ENCODE peak calls at places on chromosome 17, in four cellular contexts. M, L, K and T are unnamed samples.
A peak's percentile ranks its signal among the peaks of the same experiment; 100 is the strongest.

GRCh38 chr17:54891176-54891821 is 9.4 kb upstream of the TOM1L1 start:
- DNase-seq in M (no peak), L (peak; percentile 74), K (no peak), T (peak; percentile 62)

GRCh38 chr17:82913304-82914043 is 73.7 kb upstream of the ZNF750 start:
- DNase-seq in M (no peak), L (no peak), K (no peak), T (no peak)

GRCh38 chr17:79984045-79984840 is 51.4 kb downstream of the TBC1D16 start:
- DNase-seq in M (no peak), L (no peak), K (no peak), T (no peak)

GRCh38 chr17:58082341-58082869 is 814 bp upstream of the DYNLL2 start:
- DNase-seq in M (no peak), L (no peak), K (no peak), T (no peak)

GRCh38 chr17:17342242-17342945 is 39.2 kb downstream of the NT5M start:
- DNase-seq in M (no peak), L (no peak), K (no peak), T (no peak)

GRCh38 chr17:42282478-42283080 is 5.7 kb upstream of the STAT5A start:
- DNase-seq in M (no peak), L (no peak), K (no peak), T (no peak)

GRCh38 chr17:4509402-4509801 is 10.7 kb downstream of the SPNS2 start:
- DNase-seq in M (no peak), L (no peak), K (no peak), T (no peak)

GRCh38 chr17:12853921-12854320 is 64.6 kb downstream of the ARHGAP44 start:
- DNase-seq in M (no peak), L (no peak), K (no peak), T (no peak)

GRCh38 chr17:39717660-39718059 is 12.7 kb downstream of the MIEN1 start:
- DNase-seq in M (no peak), L (no peak), K (no peak), T (no peak)

GRCh38 chr17:63478814-63479494 is 2.1 kb downstream of the ACE start:
- DNase-seq in M (no peak), L (peak; percentile 100), K (peak; percentile 35), T (peak; percentile 74)

GRCh38 chr17:6496636-6497441 is 52.6 kb downstream of the PIMREG start:
- DNase-seq in M (no peak), L (no peak), K (no peak), T (no peak)

GRCh38 chr17:38702900-38703741 is 2.0 kb upstream of the MLLT6 start:
- DNase-seq in M (no peak), L (no peak), K (no peak), T (no peak)

GRCh38 chr17:7862692-7863437 is 5.1 kb downstream of the CYB5D1 start:
- DNase-seq in M (no peak), L (peak; percentile 47), K (no peak), T (no peak)

GRCh38 chr17:61904094-61904710 is 23.6 kb downstream of the INTS2 start:
- DNase-seq in M (no peak), L (no peak), K (no peak), T (no peak)

GRCh38 chr17:48139948-48140347 is 32.4 kb downstream of the SNX11 start:
- DNase-seq in M (no peak), L (no peak), K (no peak), T (no peak)

GRCh38 chr17:73952498-73953205 is 250.8 kb upstream of the RPL38 start:
- DNase-seq in M (no peak), L (no peak), K (no peak), T (no peak)

GRCh38 chr17:50118076-50118827 is 11.7 kb downstream of the SAMD14 start:
- DNase-seq in M (no peak), L (no peak), K (no peak), T (no peak)

GRCh38 chr17:74812109-74812864 is 36.1 kb upstream of the NAT9 start:
- DNase-seq in M (no peak), L (no peak), K (no peak), T (no peak)

GRCh38 chr17:58172369-58173071 is 5.7 kb downstream of the OR4D2 start:
- DNase-seq in M (no peak), L (peak; percentile 47), K (no peak), T (no peak)

GRCh38 chr17:65850486-65850885 is 289.0 kb upstream of the AXIN2 start:
- DNase-seq in M (no peak), L (peak; percentile 15), K (no peak), T (no peak)

GRCh38 chr17:40779181-40779909 is 3.0 kb downstream of the KRT27 start:
- DNase-seq in M (no peak), L (no peak), K (no peak), T (no peak)

GRCh38 chr17:77690271-77691161 is 268.0 kb upstream of the TNRC6C start:
- DNase-seq in M (no peak), L (no peak), K (no peak), T (no peak)

GRCh38 chr17:4583796-4584124 is 569 bp upstream of the SMTNL2 start:
- DNase-seq in M (no peak), L (no peak), K (no peak), T (no peak)

GRCh38 chr17:7897773-7898172 is 9.2 kb downstream of the CHD3 start:
- DNase-seq in M (no peak), L (no peak), K (no peak), T (peak; percentile 76)

GRCh38 chr17:76551685-76552084 is 11.8 kb downstream of the PRCD start:
- DNase-seq in M (no peak), L (no peak), K (no peak), T (no peak)

GRCh38 chr17:30520436-30520835 is 43.2 kb downstream of the GOSR1 start:
- DNase-seq in M (no peak), L (no peak), K (no peak), T (no peak)

GRCh38 chr17:78804777-78805176 is 22.7 kb upstream of the CYTH1 start:
- DNase-seq in M (no peak), L (no peak), K (no peak), T (no peak)

GRCh38 chr17:35627417-35627816 is 40.3 kb downstream of the AP2B1 start:
- DNase-seq in M (no peak), L (no peak), K (no peak), T (no peak)

GRCh38 chr17:67920212-67920611 is 76.1 kb downstream of the C17orf58 start:
- DNase-seq in M (no peak), L (no peak), K (no peak), T (no peak)

GRCh38 chr17:40602445-40603443 is 37.5 kb upstream of the CCR7 start:
- DNase-seq in M (no peak), L (no peak), K (no peak), T (no peak)

GRCh38 chr17:77959216-77959925 is 868 bp downstream of the TNRC6C start:
- DNase-seq in M (peak; percentile 9), L (no peak), K (no peak), T (no peak)

GRCh38 chr17:50114849-50115357 is 15.1 kb downstream of the SAMD14 start:
- DNase-seq in M (no peak), L (peak; percentile 82), K (no peak), T (no peak)

GRCh38 chr17:73956595-73957465 is 246.6 kb upstream of the RPL38 start:
- DNase-seq in M (no peak), L (peak; percentile 74), K (no peak), T (peak; percentile 43)

GRCh38 chr17:43722921-43723665 is 35.5 kb downstream of the SOST start:
- DNase-seq in M (no peak), L (no peak), K (no peak), T (no peak)

GRCh38 chr17:78127888-78128615 is 503 bp downstream of the TMC6 start:
- DNase-seq in M (no peak), L (no peak), K (no peak), T (no peak)